ENCODE peak calls at places on chromosomes 13 and 19, in ten cellular contexts. V, F, R, Q, Z, B, U, I, P and E are unnamed samples.

GRCh38 chr13:26007261-26007765 is 44.5 kb downstream of the SHISA2 start:
- DNase-seq in V (no peak), F (no peak), R (no peak), Q (no peak), Z (no peak), B (no peak), U (no peak), I (no peak), P (no peak), E (no peak)

GRCh38 chr19:27776020-27776419 is 1436.9 kb downstream of the UQCRFS1 start:
- DNase-seq in V (no peak), F (no peak), R (no peak), Q (no peak), Z (no peak), B (no peak), U (peak; percentile 28), I (no peak), P (no peak), E (no peak)

GRCh38 chr13:24997367-24997967 is 98.5 kb upstream of the PABPC3 start:
- DNase-seq in V (peak; percentile 56), F (no peak), R (no peak), Q (peak; percentile 45), Z (no peak), B (no peak), U (peak; percentile 44), I (no peak), P (no peak), E (no peak)

GRCh38 chr13:80654638-80655249 is 313.8 kb upstream of the SPRY2 start:
- DNase-seq in V (no peak), F (no peak), R (no peak), Q (no peak), Z (no peak), B (peak; percentile 20), U (no peak), I (no peak), P (no peak), E (no peak)

GRCh38 chr13:33560722-33561121 is 257.2 kb upstream of the RFC3 start:
- DNase-seq in V (no peak), F (no peak), R (no peak), Q (no peak), Z (no peak), B (no peak), U (no peak), I (no peak), P (no peak), E (no peak)

GRCh38 chr19:49564616-49565045 is 15.7 kb downstream of the NOSIP start:
- DNase-seq in V (no peak), F (no peak), R (no peak), Q (peak; percentile 67), Z (no peak), B (no peak), U (no peak), I (no peak), P (no peak), E (no peak)

GRCh38 chr19:40271706-40272105 is 13.4 kb downstream of the AKT2 start:
- DNase-seq in V (no peak), F (no peak), R (no peak), Q (no peak), Z (no peak), B (no peak), U (no peak), I (no peak), P (no peak), E (no peak)

GRCh38 chr19:40423227-40423566 is 2.6 kb downstream of the SERTAD1 start:
- DNase-seq in V (no peak), F (no peak), R (no peak), Q (no peak), Z (no peak), B (no peak), U (no peak), I (no peak), P (no peak), E (no peak)

GRCh38 chr19:41541990-41542584 is 33.9 kb upstream of the CEACAM21 start:
- DNase-seq in V (peak; percentile 51), F (peak; percentile 89), R (peak; percentile 47), Q (peak; percentile 76), Z (no peak), B (peak; percentile 53), U (peak; percentile 24), I (no peak), P (peak; percentile 36), E (no peak)

GRCh38 chr19:33156354-33156753 is 24.4 kb downstream of the WDR88 start:
- DNase-seq in V (no peak), F (no peak), R (no peak), Q (no peak), Z (no peak), B (no peak), U (peak; percentile 33), I (no peak), P (no peak), E (no peak)

GRCh38 chr13:111020546-111020945 is 94.6 kb upstream of the ARHGEF7 start:
- DNase-seq in V (no peak), F (no peak), R (no peak), Q (no peak), Z (no peak), B (no peak), U (no peak), I (no peak), P (no peak), E (no peak)

GRCh38 chr13:108961542-108962125 is 332.2 kb downstream of the MYO16 start:
- DNase-seq in V (peak; percentile 70), F (no peak), R (no peak), Q (no peak), Z (no peak), B (no peak), U (no peak), I (no peak), P (no peak), E (no peak)

GRCh38 chr13:39506559-39507390 is 96.2 kb downstream of the LHFPL6 start:
- DNase-seq in V (no peak), F (no peak), R (no peak), Q (no peak), Z (no peak), B (no peak), U (peak; percentile 24), I (peak; percentile 57), P (no peak), E (no peak)

GRCh38 chr19:44587863-44588752 is 25.3 kb upstream of the IGSF23 start:
- DNase-seq in V (no peak), F (no peak), R (no peak), Q (no peak), Z (no peak), B (no peak), U (peak; percentile 96), I (peak; percentile 86), P (no peak), E (no peak)
- TF ChIP-seq CTCF in V (peak; percentile 34), F (no peak), R (peak; percentile 28), Q (no peak), Z (peak; percentile 7), B (peak; percentile 45), U (peak; percentile 41), I (peak; percentile 60), P (no peak), E (no peak)

GRCh38 chr19:10661946-10662345 is 7.8 kb downstream of the ILF3 start:
- DNase-seq in V (no peak), F (no peak), R (no peak), Q (no peak), Z (no peak), B (no peak), U (no peak), I (no peak), P (no peak), E (no peak)
- H3K4me3 ChIP-seq in V (no peak overlapping the region), F (no peak overlapping the region), R (no peak overlapping the region), Q (no peak overlapping the region), Z (no peak overlapping the region), B (no peak overlapping the region), U (no peak overlapping the region), I (no peak overlapping the region), P (no peak overlapping the region), E (no peak overlapping the region)

GRCh38 chr19:50790898-50791562 is 815 bp downstream of the ACP4 start:
- DNase-seq in V (no peak), F (no peak), R (no peak), Q (no peak), Z (no peak), B (no peak), U (no peak), I (no peak), P (no peak), E (no peak)

GRCh38 chr19:50791594-50792245 is 1.5 kb downstream of the ACP4 start:
- DNase-seq in V (no peak), F (no peak), R (no peak), Q (no peak), Z (no peak), B (no peak), U (no peak), I (no peak), P (no peak), E (no peak)

GRCh38 chr19:50793558-50794065 is 3.4 kb downstream of the ACP4 start:
- DNase-seq in V (no peak), F (no peak), R (no peak), Q (no peak), Z (no peak), B (no peak), U (no peak), I (no peak), P (no peak), E (no peak)

GRCh38 chr19:50792852-50793250 is 2.6 kb downstream of the ACP4 start:
- DNase-seq in V (no peak), F (no peak), R (no peak), Q (no peak), Z (no peak), B (no peak), U (no peak), I (no peak), P (no peak), E (no peak)

DNA sequence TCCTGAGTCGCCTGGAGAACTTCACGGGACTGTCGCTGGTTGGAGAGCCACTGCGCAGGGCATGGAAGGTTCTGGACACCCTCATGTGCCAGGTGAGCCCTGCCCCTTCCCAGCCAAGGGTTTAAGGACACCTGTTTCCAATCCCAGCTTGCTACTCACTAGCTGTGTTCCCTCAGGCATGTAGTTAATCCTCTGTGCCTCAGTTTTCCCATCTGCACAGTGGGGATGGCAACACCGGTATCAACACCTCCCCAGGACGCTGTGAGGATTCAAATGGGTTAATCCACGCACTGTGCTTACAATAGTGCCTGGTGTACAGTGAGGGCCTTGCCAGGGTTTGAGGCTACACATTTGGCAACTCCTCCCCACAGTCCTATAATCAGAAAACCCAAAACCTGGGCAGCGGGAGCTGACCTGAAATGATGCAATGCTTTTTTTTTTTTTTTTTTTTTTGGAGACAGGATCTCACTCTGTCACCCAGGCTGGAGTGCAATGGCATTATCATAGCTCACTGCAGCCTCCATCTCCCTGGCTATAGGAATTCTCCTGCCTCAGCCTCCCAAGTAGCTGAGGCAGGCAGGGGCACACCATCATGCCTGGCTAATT is 2.1 kb downstream of the ACP4 start:
- DNase-seq in V (no peak), F (no peak), R (no peak), Q (no peak), Z (no peak), B (no peak), U (no peak), I (no peak), P (no peak), E (no peak)
- H3K27ac ChIP-seq in V (no peak overlapping the region), F (no peak overlapping the region), R (no peak overlapping the region), Q (no peak overlapping the region), Z (no peak overlapping the region), B (no peak overlapping the region), U (no peak overlapping the region), I (no peak overlapping the region), P (no peak overlapping the region), E (no peak overlapping the region)

DNA sequence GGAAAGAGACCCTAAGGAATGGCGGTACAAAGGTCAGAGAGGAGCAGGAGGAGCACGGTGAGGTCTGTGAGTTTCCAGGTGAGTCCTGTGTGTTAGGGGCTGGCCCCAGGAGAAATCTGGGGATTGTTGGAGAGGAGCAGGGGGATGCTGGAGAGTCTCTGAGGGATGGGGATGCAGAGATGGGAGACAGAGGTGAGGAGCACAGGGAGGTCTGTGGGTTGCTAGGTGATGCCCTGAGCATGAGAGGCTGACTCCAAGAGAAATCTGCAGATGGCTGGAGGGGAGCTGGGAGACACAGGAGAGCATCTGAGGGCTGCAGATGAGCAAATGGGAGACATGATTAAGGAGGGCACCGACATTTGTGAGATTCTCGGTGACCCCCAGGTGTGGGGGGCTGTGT is 4.1 kb upstream of the ZNF229 start:
- DNase-seq in V (no peak), F (no peak), R (no peak), Q (no peak), Z (no peak), B (no peak), U (no peak), I (no peak), P (no peak), E (no peak)
- TF ChIP-seq CTCF in V (no peak), F (no peak), R (no peak), Q (no peak), Z (no peak), B (no peak), U (no peak), I (no peak), P (no peak), E (no peak)